ENCODE peak calls at places on chromosomes 3 and 15, in nine cellular contexts. Q is SK-N-SH, K is PC-3, Z is GM23248, D is neural progenitor cell, F is GM23338, V is MM.1S, P is HCT116, E is hepatocyte. S is an unnamed sample.

GRCh38 chr3:133928136-133928893 is 32.6 kb upstream of the RAB6B start:
- DNase-seq in Q (no peak), K (no peak), Z (no peak), D (no peak), F (no peak), V (no peak), P (no peak), E (no peak), S (no peak)

GRCh38 chr3:107543666-107544065 is 20.9 kb downstream of the BBX start:
- DNase-seq in Q (no peak), K (peak), Z (peak), D (peak), F (peak), V (no peak), P (no peak), E (no peak), S (peak)

GRCh38 chr15:65827065-65827464 is 35.0 kb upstream of the DENND4A start:
- DNase-seq in Q (no peak), K (no peak), Z (no peak), D (peak), F (peak), V (no peak), P (no peak), E (no peak), S (no peak)

GRCh38 chr15:96807361-96807760 is 476.9 kb downstream of the NR2F2 start:
- DNase-seq in Q (no peak), K (no peak), Z (no peak), D (no peak), F (no peak), V (no peak), P (no peak), E (no peak), S (no peak)

GRCh38 chr3:60207833-60208367 is 1043.4 kb downstream of the FHIT start:
- DNase-seq in Q (no peak), K (no peak), Z (no peak), D (no peak), F (no peak), V (no peak), P (no peak), E (no peak), S (no peak)

GRCh38 chr15:63551400-63551799 is 45.8 kb upstream of the FBXL22 start:
- DNase-seq in Q (no peak), K (peak), Z (peak), D (no peak), F (no peak), V (no peak), P (no peak), E (no peak), S (no peak)

GRCh38 chr15:44215594-44215993 is 20.5 kb upstream of the FRMD5 start:
- DNase-seq in Q (no peak), K (peak), Z (peak), D (no peak), F (no peak), V (no peak), P (peak), E (no peak), S (no peak)

GRCh38 chr15:69414702-69415161 is 583 bp downstream of the KIF23 start:
- DNase-seq in Q (no peak), K (peak), Z (peak), D (peak), F (peak), V (peak), P (peak), E (peak), S (peak)

GRCh38 chr15:77702211-77702957 is 69.7 kb upstream of the LINGO1 start:
- DNase-seq in Q (no peak), K (peak), Z (peak), D (peak), F (peak), V (peak), P (no peak), E (peak), S (peak)

GRCh38 chr15:58474741-58475323 is 43.0 kb downstream of the LIPC start:
- DNase-seq in Q (no peak), K (no peak), Z (no peak), D (no peak), F (no peak), V (no peak), P (no peak), E (no peak), S (no peak)

GRCh38 chr3:139588450-139588849 is 48.9 kb upstream of the RBP1 start:
- DNase-seq in Q (peak), K (peak), Z (no peak), D (peak), F (peak), V (peak), P (peak), E (peak), S (no peak)

DNA sequence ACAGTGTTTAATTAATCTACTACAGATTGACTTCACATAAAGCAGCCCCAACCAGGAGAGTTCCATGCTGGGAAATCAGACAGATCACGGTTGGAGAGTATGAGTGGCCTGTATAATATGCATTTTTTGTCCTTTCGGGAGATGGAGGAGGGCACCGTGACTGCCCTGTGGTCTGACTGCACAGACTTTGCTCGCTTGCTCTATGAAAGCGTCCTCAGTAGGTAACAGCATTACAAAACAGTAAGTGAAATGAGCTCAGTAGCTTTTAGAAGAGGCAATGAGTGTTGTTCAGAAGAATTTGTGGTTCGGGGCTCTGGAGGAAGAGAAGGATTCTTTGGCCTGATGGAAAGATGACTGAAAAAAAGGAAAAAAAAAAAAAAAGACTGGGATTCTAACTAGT is 34.1 kb upstream of the SKIL start:
- DNase-seq in Q (no peak), K (no peak), Z (no peak), D (no peak), F (no peak), V (no peak), P (no peak), E (no peak), S (no peak)
- TF ChIP-seq EZH2phosphoT487 in Q (no peak), K (no peak), Z (no peak), D (no peak), F (no peak), V (no peak), P (no peak), E (no peak), S (no peak)

DNA sequence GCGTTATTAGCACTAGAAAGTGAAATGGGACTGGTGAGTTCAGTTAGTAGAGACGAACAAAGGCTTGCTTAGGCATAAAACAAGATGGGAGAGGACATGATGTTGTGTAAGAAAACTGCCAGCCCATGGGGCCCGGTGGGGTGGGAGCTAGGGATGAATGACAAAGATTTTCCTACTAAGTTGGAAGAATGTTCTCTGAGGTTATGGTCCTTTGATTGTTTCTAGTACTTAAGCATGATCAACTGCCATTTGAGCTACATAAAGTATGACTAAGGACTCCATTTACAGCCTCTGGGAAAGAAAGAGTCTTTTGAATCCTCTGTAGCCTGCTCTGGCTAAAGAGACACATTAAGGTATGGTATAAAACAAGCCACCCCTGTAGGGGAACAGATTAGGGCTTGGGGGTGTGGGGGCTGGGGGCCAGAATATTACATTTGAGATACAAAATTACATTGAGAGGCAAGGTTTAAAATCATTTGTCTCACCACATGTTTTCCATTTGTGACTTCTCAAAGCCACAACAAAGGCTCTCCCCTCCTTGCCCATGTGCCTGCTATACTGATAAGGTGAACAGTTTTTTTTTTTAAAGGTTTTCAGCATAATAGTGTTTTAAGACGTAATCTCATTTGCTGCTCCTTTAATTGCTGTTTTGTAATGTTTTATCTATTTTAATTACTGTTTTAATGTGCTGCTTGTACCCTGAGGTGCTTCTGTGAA is 323.3 kb downstream of the CHST2 start:
- DNase-seq in Q (no peak), K (peak), Z (peak), D (no peak), F (no peak), V (no peak), P (no peak), E (no peak), S (no peak)
- H3K4me2 ChIP-seq in Q (no peak), K (peak), Z (peak), D (no peak), F (no peak), V (no peak), P (no peak), E (no peak), S (no peak)

DNA sequence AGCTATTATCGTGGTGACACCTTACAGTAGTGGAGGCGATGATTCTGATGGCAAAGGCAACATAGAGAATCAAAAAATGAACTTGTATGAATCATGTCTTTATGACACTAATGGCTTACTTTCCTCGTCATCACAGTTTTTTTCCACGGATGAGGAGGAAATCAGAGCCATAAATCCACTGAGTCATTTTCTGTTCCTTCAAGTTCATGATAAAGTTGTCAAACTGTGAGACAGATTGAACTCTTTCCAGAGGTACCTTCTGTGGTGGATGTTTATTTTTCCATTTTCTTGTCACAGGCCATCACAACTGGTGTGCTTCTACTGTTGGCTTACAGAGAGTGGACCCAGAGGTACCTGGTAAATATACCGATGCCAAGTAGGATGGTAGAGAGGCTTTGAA is 8.5 kb downstream of the TMEM212 start:
- DNase-seq in Q (no peak), K (peak), Z (no peak), D (no peak), F (no peak), V (no peak), P (peak), E (peak), S (no peak)
- TF ChIP-seq EZH2phosphoT487 in Q (no peak), K (no peak), Z (no peak), D (no peak), F (no peak), V (no peak), P (no peak), E (no peak), S (no peak)

GRCh38 chr3:63975705-63976104 is 47.6 kb downstream of the PSMD6 start:
- DNase-seq in Q (no peak), K (no peak), Z (peak), D (no peak), F (no peak), V (no peak), P (no peak), E (no peak), S (no peak)
- H3K4me2 ChIP-seq in Q (no peak), K (no peak), Z (peak), D (peak), F (no peak), V (no peak), P (no peak), E (peak), S (no peak)

GRCh38 chr3:155241559-155241958 is 51.9 kb downstream of the STRIT1 start:
- DNase-seq in Q (peak), K (no peak), Z (peak), D (no peak), F (no peak), V (no peak), P (no peak), E (no peak), S (no peak)
- TF ChIP-seq EZH2phosphoT487 in Q (no peak), K (no peak), Z (no peak), D (no peak), F (no peak), V (no peak), P (no peak), E (no peak), S (no peak)